ENCODE peak calls at places on chromosomes 13 and 19, in eight cellular contexts. One of them, this sample, is unnamed.

GRCh38 chr13:51913421-51914136 is 51.8 kb downstream of the CCDC70 start:
- DNase-seq in lower lobe of right lung: no peak
- DNase-seq in fibroblast of lung: no peak
- DNase-seq in AG04450: no peak
- DNase-seq in BJ: no peak
- DNase-seq in right lobe of liver: no peak
- DNase-seq in cardiac fibroblast: no peak
- DNase-seq in spleen: no peak
- DNase-seq in this sample: no peak

GRCh38 chr13:98942997-98943396 is 34.9 kb downstream of the DOCK9 start:
- DNase-seq in lower lobe of right lung: no peak
- DNase-seq in fibroblast of lung: no peak
- DNase-seq in AG04450: no peak
- DNase-seq in BJ: no peak
- DNase-seq in right lobe of liver: no peak
- DNase-seq in cardiac fibroblast: no peak
- DNase-seq in spleen: peak
- DNase-seq in this sample: no peak

GRCh38 chr19:13842294-13843103 is 34.4 kb upstream of the NANOS3 start:
- DNase-seq in lower lobe of right lung: peak
- DNase-seq in fibroblast of lung: peak
- DNase-seq in AG04450: no peak
- DNase-seq in BJ: no peak
- DNase-seq in right lobe of liver: peak
- DNase-seq in cardiac fibroblast: peak
- DNase-seq in spleen: peak
- DNase-seq in this sample: peak

GRCh38 chr19:8302357-8302691 is 5.8 kb downstream of the CD320 start:
- DNase-seq in lower lobe of right lung: peak
- DNase-seq in fibroblast of lung: no peak
- DNase-seq in AG04450: no peak
- DNase-seq in BJ: no peak
- DNase-seq in right lobe of liver: peak
- DNase-seq in cardiac fibroblast: peak
- DNase-seq in spleen: peak
- DNase-seq in this sample: peak

GRCh38 chr13:100235311-100235901 is 146.5 kb downstream of the PCCA start:
- DNase-seq in lower lobe of right lung: no peak
- DNase-seq in fibroblast of lung: peak
- DNase-seq in AG04450: no peak
- DNase-seq in BJ: peak
- DNase-seq in right lobe of liver: no peak
- DNase-seq in cardiac fibroblast: peak
- DNase-seq in spleen: no peak
- DNase-seq in this sample: no peak

GRCh38 chr19:39825531-39826076 is 8.4 kb downstream of the DYRK1B start:
- DNase-seq in lower lobe of right lung: no peak
- DNase-seq in fibroblast of lung: no peak
- DNase-seq in AG04450: no peak
- DNase-seq in BJ: no peak
- DNase-seq in right lobe of liver: no peak
- DNase-seq in cardiac fibroblast: no peak
- DNase-seq in spleen: peak
- DNase-seq in this sample: peak

GRCh38 chr13:32901994-32902780 is 114.0 kb upstream of the KL start:
- DNase-seq in lower lobe of right lung: no peak
- DNase-seq in fibroblast of lung: peak
- DNase-seq in AG04450: no peak
- DNase-seq in BJ: no peak
- DNase-seq in right lobe of liver: no peak
- DNase-seq in cardiac fibroblast: peak
- DNase-seq in spleen: no peak
- DNase-seq in this sample: no peak

GRCh38 chr13:33296793-33297425 is 11.4 kb upstream of the STARD13 start:
- DNase-seq in lower lobe of right lung: no peak
- DNase-seq in fibroblast of lung: peak
- DNase-seq in AG04450: no peak
- DNase-seq in BJ: no peak
- DNase-seq in right lobe of liver: no peak
- DNase-seq in cardiac fibroblast: no peak
- DNase-seq in spleen: no peak
- DNase-seq in this sample: no peak

GRCh38 chr13:92768592-92768991 is 458.0 kb upstream of the GPC6 start:
- DNase-seq in lower lobe of right lung: no peak
- DNase-seq in fibroblast of lung: no peak
- DNase-seq in AG04450: no peak
- DNase-seq in BJ: no peak
- DNase-seq in right lobe of liver: no peak
- DNase-seq in cardiac fibroblast: no peak
- DNase-seq in spleen: no peak
- DNase-seq in this sample: no peak

GRCh38 chr13:99294198-99294597 is 13.0 kb downstream of the GPR183 start:
- DNase-seq in lower lobe of right lung: no peak
- DNase-seq in fibroblast of lung: no peak
- DNase-seq in AG04450: no peak
- DNase-seq in BJ: no peak
- DNase-seq in right lobe of liver: no peak
- DNase-seq in cardiac fibroblast: no peak
- DNase-seq in spleen: no peak
- DNase-seq in this sample: no peak

GRCh38 chr13:94209110-94209509 is 270.4 kb downstream of the DCT start:
- DNase-seq in lower lobe of right lung: no peak
- DNase-seq in fibroblast of lung: no peak
- DNase-seq in AG04450: no peak
- DNase-seq in BJ: no peak
- DNase-seq in right lobe of liver: no peak
- DNase-seq in cardiac fibroblast: peak
- DNase-seq in spleen: no peak
- DNase-seq in this sample: no peak

DNA sequence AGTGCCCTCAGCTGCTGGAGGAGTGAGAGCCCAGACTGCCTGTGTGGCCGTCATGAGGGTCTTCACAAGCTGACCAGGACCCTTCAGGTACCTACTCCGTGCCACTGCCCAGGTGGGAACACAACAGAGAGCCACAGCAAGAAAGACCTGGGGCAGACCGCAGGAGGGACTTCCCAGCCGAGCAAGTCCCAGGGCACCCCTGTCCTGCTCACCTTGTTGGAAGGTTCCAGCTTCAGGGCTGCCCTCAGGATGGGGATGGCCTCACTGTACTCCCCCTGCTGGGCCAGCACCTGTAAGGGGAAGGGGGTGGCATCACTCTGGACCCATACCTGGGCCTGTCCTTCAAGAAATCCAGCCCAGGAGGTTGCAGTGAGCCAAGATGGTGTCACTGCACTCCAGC is 10.3 kb downstream of the FKBP8 start:
- DNase-seq in lower lobe of right lung: no peak
- DNase-seq in fibroblast of lung: no peak
- DNase-seq in AG04450: no peak
- DNase-seq in BJ: no peak
- DNase-seq in right lobe of liver: no peak
- DNase-seq in cardiac fibroblast: no peak
- DNase-seq in spleen: no peak
- DNase-seq in this sample: no peak
- TF ChIP-seq CTCF in lower lobe of right lung: no peak
- TF ChIP-seq CTCF in fibroblast of lung: no peak
- TF ChIP-seq CTCF in AG04450: no peak
- TF ChIP-seq CTCF in BJ: no peak
- TF ChIP-seq CTCF in right lobe of liver: no peak
- TF ChIP-seq CTCF in cardiac fibroblast: no peak
- TF ChIP-seq CTCF in spleen: no peak
- TF ChIP-seq CTCF in this sample: no peak

DNA sequence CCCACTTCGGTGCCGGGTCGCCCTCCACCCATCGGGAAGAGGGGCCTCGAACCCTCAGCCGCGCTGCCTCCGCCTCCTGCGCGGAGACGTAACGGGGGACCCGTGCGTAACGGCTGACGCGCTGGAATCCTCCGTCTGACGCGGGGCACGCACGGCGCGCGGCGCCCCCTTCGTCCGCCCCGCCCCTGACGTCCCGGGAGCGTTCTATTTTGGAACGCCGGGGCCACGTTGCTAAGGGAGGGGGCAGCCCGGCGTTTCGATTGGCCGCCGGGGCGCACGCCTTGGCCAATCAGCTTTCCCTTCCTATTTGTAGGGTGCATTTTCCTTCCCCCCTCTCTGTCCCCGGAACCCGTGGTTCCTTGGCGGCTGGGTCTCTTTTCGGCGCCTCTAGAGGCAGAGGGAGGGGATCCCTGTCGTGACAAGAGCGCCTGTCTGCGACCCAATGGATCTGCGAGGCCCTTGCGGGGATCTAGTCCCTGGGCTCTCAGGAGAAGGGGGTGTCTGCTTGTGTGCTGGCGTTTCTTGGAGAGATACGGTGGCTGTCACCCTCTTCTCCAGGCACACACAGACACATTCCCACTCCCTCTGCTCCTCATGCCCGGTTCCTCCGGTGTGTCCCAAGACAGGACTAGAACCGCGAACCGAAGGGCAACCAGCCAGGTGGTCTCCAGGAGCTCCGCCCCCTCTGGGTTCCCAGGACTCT is 1.5 kb downstream of the FOSB start:
- DNase-seq in lower lobe of right lung: peak
- DNase-seq in fibroblast of lung: peak
- DNase-seq in AG04450: peak
- DNase-seq in BJ: no peak
- DNase-seq in right lobe of liver: peak
- DNase-seq in cardiac fibroblast: peak
- DNase-seq in spleen: peak
- DNase-seq in this sample: peak
- TF ChIP-seq CTCF in lower lobe of right lung: peak
- TF ChIP-seq CTCF in fibroblast of lung: peak
- TF ChIP-seq CTCF in AG04450: no peak
- TF ChIP-seq CTCF in BJ: peak
- TF ChIP-seq CTCF in right lobe of liver: no peak
- TF ChIP-seq CTCF in cardiac fibroblast: no peak
- TF ChIP-seq CTCF in spleen: no peak
- TF ChIP-seq CTCF in this sample: peak

DNA sequence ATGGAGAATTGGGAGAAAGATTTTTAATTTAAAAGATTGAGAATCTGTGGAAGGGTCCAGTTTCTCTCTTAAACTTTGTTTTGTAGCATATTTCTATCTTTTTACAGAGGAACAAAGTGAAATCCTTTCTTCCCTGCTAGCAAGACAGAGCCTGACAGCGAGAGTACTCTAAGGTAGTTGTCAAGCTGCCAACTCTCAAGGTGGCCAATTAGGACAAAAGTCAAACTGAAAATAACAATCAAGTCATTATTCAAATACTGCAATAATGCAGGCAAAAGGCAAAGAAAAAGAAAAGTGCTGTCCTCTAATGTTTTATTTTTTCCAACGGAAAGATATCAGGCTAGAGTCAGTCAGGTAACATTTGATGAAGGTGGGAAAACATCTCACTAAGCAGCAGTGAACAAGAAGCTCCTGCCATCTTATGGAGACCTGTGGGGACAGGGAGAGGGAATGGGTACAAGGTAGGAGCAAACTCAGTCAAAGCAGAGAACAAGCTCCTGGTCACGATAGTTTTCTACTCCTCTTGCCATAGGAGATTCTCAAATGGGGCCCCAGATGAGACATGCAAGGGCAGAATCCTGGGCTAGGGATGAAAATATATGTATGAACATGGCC is 801.9 kb upstream of the SLITRK1 start:
- DNase-seq in lower lobe of right lung: no peak
- DNase-seq in fibroblast of lung: no peak
- DNase-seq in AG04450: no peak
- DNase-seq in BJ: no peak
- DNase-seq in right lobe of liver: no peak
- DNase-seq in cardiac fibroblast: no peak
- DNase-seq in spleen: no peak
- DNase-seq in this sample: no peak
- TF ChIP-seq CTCF in lower lobe of right lung: no peak
- TF ChIP-seq CTCF in fibroblast of lung: no peak
- TF ChIP-seq CTCF in AG04450: no peak
- TF ChIP-seq CTCF in BJ: no peak
- TF ChIP-seq CTCF in right lobe of liver: no peak
- TF ChIP-seq CTCF in cardiac fibroblast: no peak
- TF ChIP-seq CTCF in spleen: no peak
- TF ChIP-seq CTCF in this sample: no peak

DNA sequence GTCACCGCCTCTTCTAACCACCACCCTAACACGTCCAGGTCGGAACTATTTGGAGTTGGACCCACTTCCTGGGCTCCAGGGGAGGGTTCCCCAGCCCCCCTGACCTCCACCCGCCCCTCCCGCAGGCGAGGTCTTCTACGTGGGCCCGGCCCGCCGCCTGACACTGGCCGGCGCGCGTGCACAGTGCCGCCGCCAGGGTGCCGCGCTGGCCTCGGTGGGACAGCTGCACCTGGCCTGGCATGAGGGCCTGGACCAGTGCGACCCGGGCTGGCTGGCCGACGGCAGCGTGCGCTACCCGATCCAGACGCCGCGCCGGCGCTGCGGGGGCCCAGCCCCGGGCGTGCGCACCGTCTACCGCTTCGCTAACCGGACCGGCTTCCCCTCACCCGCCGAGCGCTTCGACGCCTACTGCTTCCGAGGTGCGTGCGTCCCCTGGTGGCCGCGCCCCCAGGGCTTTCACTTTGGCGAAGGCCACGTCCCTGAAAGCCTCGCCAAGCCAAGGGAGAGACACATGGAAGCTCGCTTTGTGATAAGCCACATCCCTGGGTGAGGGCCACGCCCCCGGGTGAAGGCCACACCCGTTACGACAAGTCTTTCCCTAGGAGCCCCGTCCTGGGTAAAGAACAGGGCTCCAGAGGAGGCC is 13.2 kb downstream of the NCAN start:
- DNase-seq in lower lobe of right lung: peak
- DNase-seq in fibroblast of lung: no peak
- DNase-seq in AG04450: peak
- DNase-seq in BJ: no peak
- DNase-seq in right lobe of liver: peak
- DNase-seq in cardiac fibroblast: peak
- DNase-seq in spleen: peak
- DNase-seq in this sample: no peak
- TF ChIP-seq CTCF in lower lobe of right lung: peak
- TF ChIP-seq CTCF in fibroblast of lung: peak
- TF ChIP-seq CTCF in AG04450: peak
- TF ChIP-seq CTCF in BJ: peak
- TF ChIP-seq CTCF in right lobe of liver: peak
- TF ChIP-seq CTCF in cardiac fibroblast: peak
- TF ChIP-seq CTCF in spleen: peak
- TF ChIP-seq CTCF in this sample: peak

DNA sequence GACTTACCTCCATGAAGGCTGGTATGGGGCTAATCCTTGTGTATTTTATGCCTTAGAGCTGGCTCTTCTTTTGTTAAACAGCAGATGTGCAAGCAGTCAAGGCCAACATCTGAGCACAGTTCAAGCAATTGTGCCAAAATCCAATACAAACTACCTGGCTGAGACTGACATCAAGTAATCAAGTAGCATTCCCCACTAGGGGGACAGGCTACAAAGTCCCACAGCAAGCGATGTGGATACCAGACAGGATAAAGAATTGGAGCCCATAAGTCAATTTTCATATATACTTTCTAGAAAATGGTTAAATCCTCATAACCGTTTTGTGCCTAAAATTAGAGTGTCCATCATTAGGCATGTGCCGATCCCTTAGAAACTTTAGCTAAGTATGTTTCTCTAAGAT is 675.8 kb downstream of the DIAPH3 start:
- DNase-seq in lower lobe of right lung: no peak
- DNase-seq in fibroblast of lung: no peak
- DNase-seq in AG04450: no peak
- DNase-seq in BJ: no peak
- DNase-seq in right lobe of liver: no peak
- DNase-seq in cardiac fibroblast: no peak
- DNase-seq in spleen: no peak
- DNase-seq in this sample: no peak
- TF ChIP-seq CTCF in lower lobe of right lung: no peak
- TF ChIP-seq CTCF in fibroblast of lung: no peak
- TF ChIP-seq CTCF in AG04450: peak
- TF ChIP-seq CTCF in BJ: no peak
- TF ChIP-seq CTCF in right lobe of liver: no peak
- TF ChIP-seq CTCF in cardiac fibroblast: peak
- TF ChIP-seq CTCF in spleen: no peak
- TF ChIP-seq CTCF in this sample: no peak

GRCh38 chr19:18229474-18229873 is 3.2 kb upstream of the PDE4C start:
- DNase-seq in lower lobe of right lung: no peak
- DNase-seq in fibroblast of lung: no peak
- DNase-seq in AG04450: no peak
- DNase-seq in BJ: no peak
- DNase-seq in right lobe of liver: no peak
- DNase-seq in cardiac fibroblast: no peak
- DNase-seq in spleen: no peak
- DNase-seq in this sample: no peak
- TF ChIP-seq CTCF in lower lobe of right lung: peak
- TF ChIP-seq CTCF in fibroblast of lung: peak
- TF ChIP-seq CTCF in AG04450: peak
- TF ChIP-seq CTCF in BJ: peak
- TF ChIP-seq CTCF in right lobe of liver: peak
- TF ChIP-seq CTCF in cardiac fibroblast: peak
- TF ChIP-seq CTCF in spleen: no peak
- TF ChIP-seq CTCF in this sample: peak